ENCODE peak calls at places on chromosomes 5 and 9, in seven cellular contexts. I, C, P, M, Q, J and X are unnamed samples.

GRCh38 chr5:177980776-177981175 is 15.3 kb downstream of the PROP1 start:
- DNase-seq in I (peak; percentile 77), C (no peak), P (no peak), M (no peak), Q (no peak), J (no peak), X (peak; percentile 33)

GRCh38 chr9:36764364-36765076 is 191.8 kb downstream of the MELK start:
- DNase-seq in I (peak; percentile 60), C (no peak), P (no peak), M (no peak), Q (no peak), J (no peak), X (no peak)

GRCh38 chr9:130661461-130662098 is 2.8 kb upstream of the PRDM12 start:
- DNase-seq in I (peak; percentile 79), C (no peak), P (no peak), M (no peak), Q (no peak), J (no peak), X (no peak)

GRCh38 chr5:98175474-98175873 is 598.0 kb upstream of the RGMB start:
- DNase-seq in I (no peak), C (no peak), P (peak; percentile 30), M (no peak), Q (no peak), J (no peak), X (no peak)

GRCh38 chr9:36337865-36338264 is 62.2 kb downstream of the RNF38 start:
- DNase-seq in I (no peak), C (no peak), P (peak; percentile 33), M (no peak), Q (no peak), J (no peak), X (no peak)

GRCh38 chr5:117590944-117591343 is 1016.3 kb upstream of the SEMA6A start:
- DNase-seq in I (peak; percentile 8), C (peak; percentile 37), P (peak; percentile 29), M (no peak), Q (no peak), J (peak; percentile 21), X (no peak)

GRCh38 chr5:88785396-88786216 is 97.4 kb downstream of the MEF2C start:
- DNase-seq in I (no peak), C (peak; percentile 66), P (peak; percentile 95), M (no peak), Q (peak; percentile 17), J (peak; percentile 89), X (peak; percentile 98)

GRCh38 chr9:135885100-135885853 is 22.1 kb downstream of the CAMSAP1 start:
- DNase-seq in I (no peak), C (no peak), P (peak; percentile 49), M (no peak), Q (no peak), J (peak; percentile 74), X (peak; percentile 56)

GRCh38 chr5:78755822-78756429 is 107.4 kb upstream of the LHFPL2 start:
- DNase-seq in I (no peak), C (no peak), P (peak; percentile 49), M (no peak), Q (no peak), J (no peak), X (peak; percentile 80)

GRCh38 chr5:168653611-168654010 is 74.4 kb upstream of the PANK3 start:
- DNase-seq in I (no peak), C (no peak), P (no peak), M (no peak), Q (no peak), J (no peak), X (no peak)

GRCh38 chr5:170028124-170028523 is 47.8 kb upstream of the INSYN2B start:
- DNase-seq in I (no peak), C (no peak), P (peak; percentile 11), M (no peak), Q (no peak), J (no peak), X (peak; percentile 12)

GRCh38 chr9:84305452-84306131 is 35.0 kb downstream of the SLC28A3 start:
- DNase-seq in I (no peak), C (no peak), P (no peak), M (no peak), Q (no peak), J (no peak), X (no peak)

GRCh38 chr9:100352201-100352726 is 478 bp downstream of the TEX10 start:
- DNase-seq in I (no peak), C (no peak), P (peak; percentile 8), M (no peak), Q (peak; percentile 28), J (peak; percentile 44), X (peak; percentile 70)

GRCh38 chr5:86866036-86866435 is 248.3 kb downstream of the COX7C start:
- DNase-seq in I (no peak), C (no peak), P (no peak), M (no peak), Q (no peak), J (no peak), X (no peak)